ENCODE peak calls at places on chromosomes 3 and 15, in four cellular contexts. E, D, V and A are unnamed samples.

GRCh38 chr3:116129187-116129945 is 315.9 kb downstream of the LSAMP start:
- DNase-seq in E (no peak), D (no peak), V (no peak), A (no peak)

GRCh38 chr3:172640751-172641150 is 70.1 kb downstream of the NCEH1 start:
- DNase-seq in E (no peak), D (no peak), V (no peak), A (no peak)

GRCh38 chr3:38116471-38117162 is 20.3 kb downstream of the ACAA1 start:
- DNase-seq in E (no peak), D (no peak), V (peak), A (no peak)

GRCh38 chr15:85059734-85060133 is 78.1 kb downstream of the PDE8A start:
- DNase-seq in E (no peak), D (no peak), V (no peak), A (no peak)

GRCh38 chr3:93910085-93910484 is 63.6 kb downstream of the PROS1 start:
- DNase-seq in E (no peak), D (no peak), V (no peak), A (no peak)

GRCh38 chr3:24254649-24255048 is 240.0 kb downstream of the THRB start:
- DNase-seq in E (no peak), D (no peak), V (no peak), A (peak)

GRCh38 chr3:142077859-142078500 is 71.4 kb downstream of the TFDP2 start:
- DNase-seq in E (no peak), D (no peak), V (no peak), A (no peak)

GRCh38 chr3:186949281-186949982 is 19.1 kb downstream of the ST6GAL1 start:
- DNase-seq in E (no peak), D (no peak), V (peak), A (peak)

GRCh38 chr3:188197388-188197847 is 43.5 kb downstream of the LPP start:
- DNase-seq in E (no peak), D (no peak), V (no peak), A (no peak)

GRCh38 chr3:197023241-197023997 is 6.2 kb downstream of the MELTF start:
- DNase-seq in E (no peak), D (no peak), V (no peak), A (no peak)

GRCh38 chr3:127015282-127016042 is 32.5 kb downstream of the PLXNA1 start:
- DNase-seq in E (peak), D (no peak), V (peak), A (no peak)

GRCh38 chr3:77039606-77040553 is at the start of gene ROBO2:
- DNase-seq in E (no peak), D (no peak), V (peak), A (peak)

GRCh38 chr3:75048650-75049049 is 434.2 kb upstream of the CNTN3 start:
- DNase-seq in E (peak), D (no peak), V (no peak), A (peak)
- TF ChIP-seq MAFK in E (no peak), D (no peak), V (no peak), A (no peak)

GRCh38 chr3:50068134-50068533 is 20.6 kb upstream of the RBM5 start:
- DNase-seq in E (no peak), D (no peak), V (no peak), A (peak)
- TF ChIP-seq MAZ in E (no peak), D (no peak), V (no peak), A (no peak)

DNA sequence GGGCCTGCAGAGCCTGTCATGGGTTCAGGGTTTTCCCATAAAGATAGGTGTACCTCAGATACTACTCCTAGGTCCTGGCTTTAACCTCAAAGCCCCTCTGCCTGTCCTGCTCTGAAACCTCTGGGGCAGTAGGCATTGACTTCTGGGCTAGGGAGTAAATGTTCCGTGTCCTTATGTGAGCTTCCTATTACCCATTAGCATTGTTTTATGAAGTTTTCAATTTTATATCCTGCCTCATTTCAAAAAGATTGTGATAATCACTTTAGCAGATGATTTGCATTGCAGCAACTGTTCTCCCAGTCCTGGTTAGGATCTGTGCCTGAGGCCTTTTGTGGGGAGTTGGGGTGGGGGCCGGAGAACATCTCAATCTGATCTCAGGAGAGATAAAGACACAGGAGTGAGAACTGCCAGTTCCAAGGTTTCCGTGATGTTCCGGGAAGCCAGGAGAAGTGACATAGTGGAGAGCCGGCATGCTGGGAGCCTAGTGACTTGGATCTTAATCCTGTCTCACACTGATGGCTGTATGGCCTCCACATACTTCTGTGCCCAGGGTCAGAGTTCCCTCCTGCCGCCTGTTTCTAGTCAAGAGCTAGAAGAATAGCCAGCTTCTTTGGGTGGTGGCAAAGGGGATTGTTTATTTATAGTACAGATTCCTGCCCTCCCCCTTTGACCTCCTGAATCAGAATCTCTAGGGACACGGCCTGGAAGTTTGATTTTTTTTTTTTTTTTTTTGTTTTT is 10.6 kb downstream of the TPM1 start:
- DNase-seq in E (peak), D (peak), V (no peak), A (no peak)
- TF ChIP-seq MAFK in E (no peak), D (no peak), V (no peak), A (no peak)

GRCh38 chr15:48385031-48385430 is 53.8 kb downstream of the DUT start:
- DNase-seq in E (no peak), D (no peak), V (no peak), A (peak)
- TF ChIP-seq MAZ in E (no peak), D (no peak), V (no peak), A (no peak)

DNA sequence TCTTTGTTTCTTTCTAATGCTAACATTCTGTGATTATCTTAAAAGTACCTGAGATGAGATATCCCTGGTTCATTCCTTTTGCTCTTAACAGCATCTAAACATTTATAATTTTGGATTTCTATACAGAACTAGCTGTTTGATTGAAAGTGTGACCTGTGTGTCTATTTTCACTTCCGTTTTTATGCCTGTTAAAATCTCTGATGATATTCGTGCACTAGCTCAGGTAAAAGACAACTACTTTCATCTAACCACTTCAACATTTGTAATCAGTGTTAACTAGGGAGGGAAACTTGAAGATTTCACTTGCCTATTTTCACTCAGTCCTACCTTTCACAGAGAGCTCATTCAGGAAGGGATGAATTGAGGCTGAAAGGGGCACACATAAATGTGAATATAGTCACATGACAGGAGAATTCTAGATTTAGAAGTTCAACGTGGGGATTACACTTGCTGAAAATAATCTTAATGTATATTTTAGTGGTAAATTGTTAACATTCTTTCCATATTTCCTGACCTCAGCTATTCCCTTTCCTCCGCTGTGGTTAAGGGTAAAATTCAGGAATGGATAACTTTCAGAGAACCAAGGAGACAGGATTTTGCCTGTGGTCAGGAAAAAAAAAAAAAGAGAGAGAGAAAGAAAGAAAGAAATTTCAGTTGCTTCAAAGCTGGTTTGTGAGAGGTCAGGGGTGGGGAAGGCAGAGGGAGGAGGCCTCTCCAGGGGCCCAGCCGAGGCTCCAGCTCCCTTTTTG is 159.8 kb upstream of the TSC22D2 start:
- DNase-seq in E (no peak), D (no peak), V (no peak), A (peak)
- TF ChIP-seq MAFK in E (no peak), D (no peak), V (no peak), A (peak)

DNA sequence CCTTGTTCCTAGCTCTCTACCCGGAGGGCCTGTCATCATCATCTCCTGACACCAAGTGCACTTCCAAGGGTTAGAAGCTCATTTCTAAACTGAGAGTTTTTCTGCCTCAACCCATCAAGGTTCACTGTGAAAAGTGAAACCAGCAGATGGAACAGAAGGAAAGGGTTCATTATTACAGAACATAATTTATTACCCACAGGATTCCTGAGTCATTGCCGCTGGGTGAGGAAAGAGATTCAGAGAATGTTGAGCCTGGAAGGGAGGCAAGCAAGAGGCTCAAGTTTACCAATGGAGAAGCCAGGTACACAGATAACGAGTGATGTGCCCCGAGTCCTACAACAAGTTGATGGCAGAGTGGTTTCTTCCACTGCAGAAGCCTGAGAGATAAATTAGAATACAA is 80.6 kb upstream of the SETMAR start:
- DNase-seq in E (no peak), D (no peak), V (no peak), A (no peak)
- TF ChIP-seq MAZ in E (no peak), D (no peak), V (no peak), A (no peak)

GRCh38 chr3:147424325-147424910 is 15.3 kb downstream of the ZIC1 start:
- DNase-seq in E (no peak), D (no peak), V (no peak), A (no peak)

GRCh38 chr3:147423601-147424324 is 14.6 kb downstream of the ZIC1 start:
- DNase-seq in E (no peak), D (no peak), V (no peak), A (no peak)

GRCh38 chr3:147431746-147432145 is 22.6 kb downstream of the ZIC1 start:
- DNase-seq in E (no peak), D (no peak), V (no peak), A (no peak)

GRCh38 chr3:147427796-147428195 is 18.6 kb downstream of the ZIC1 start:
- DNase-seq in E (no peak), D (no peak), V (no peak), A (no peak)

GRCh38 chr3:147428396-147429153 is 19.4 kb downstream of the ZIC1 start:
- DNase-seq in E (no peak), D (no peak), V (no peak), A (no peak)
- TF ChIP-seq MAFK in E (no peak), D (no peak), V (no peak), A (no peak)

GRCh38 chr15:78037328-78037727 is 40.2 kb downstream of the TBC1D2B start:
- DNase-seq in E (no peak), D (no peak), V (no peak), A (no peak)

GRCh38 chr15:78035319-78035718 is 42.2 kb downstream of the TBC1D2B start:
- DNase-seq in E (no peak), D (no peak), V (no peak), A (no peak)

GRCh38 chr15:78034495-78035191 is 42.9 kb downstream of the TBC1D2B start:
- DNase-seq in E (no peak), D (no peak), V (no peak), A (peak)

GRCh38 chr15:78037779-78038305 is 39.7 kb downstream of the TBC1D2B start:
- DNase-seq in E (no peak), D (no peak), V (no peak), A (no peak)

GRCh38 chr15:78035861-78036476 is 41.5 kb downstream of the TBC1D2B start:
- DNase-seq in E (no peak), D (peak), V (no peak), A (no peak)
- TF ChIP-seq MAZ in E (no peak), D (no peak), V (no peak), A (no peak)

GRCh38 chr3:158532099-158532734 is 38.8 kb upstream of the MLF1 start:
- DNase-seq in E (peak), D (peak), V (peak), A (peak)
- TF ChIP-seq MAFK in E (no peak), D (no peak), V (no peak), A (no peak)

GRCh38 chr15:79400650-79401049 is 31.5 kb upstream of the MINAR1 start:
- DNase-seq in E (no peak), D (no peak), V (no peak), A (no peak)

GRCh38 chr15:79401301-79401700 is 30.8 kb upstream of the MINAR1 start:
- DNase-seq in E (no peak), D (no peak), V (no peak), A (no peak)

GRCh38 chr15:79403501-79403900 is 28.6 kb upstream of the MINAR1 start:
- DNase-seq in E (no peak), D (no peak), V (no peak), A (peak)

GRCh38 chr15:79399591-79399990 is 32.5 kb upstream of the MINAR1 start:
- DNase-seq in E (no peak), D (no peak), V (no peak), A (no peak)

DNA sequence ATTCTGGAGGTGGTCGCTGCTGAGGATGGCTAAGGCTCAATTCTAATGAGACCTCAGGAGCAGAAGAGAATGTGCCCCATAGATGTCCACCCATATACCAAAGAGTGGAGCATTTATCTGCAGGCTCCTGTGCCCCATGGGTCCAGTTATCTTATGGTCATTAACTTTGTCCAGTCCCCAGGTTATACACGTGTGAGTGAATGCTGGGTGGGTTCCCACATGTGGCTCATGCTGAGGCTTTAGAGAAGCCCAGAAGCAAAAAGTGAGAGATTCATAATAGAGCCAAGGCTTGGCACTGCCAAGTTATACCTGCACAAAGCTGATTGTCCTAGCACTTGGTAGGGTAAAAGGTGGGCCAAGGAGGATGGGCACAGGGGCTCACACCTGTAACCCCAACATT is 30.0 kb upstream of the MINAR1 start:
- DNase-seq in E (no peak), D (no peak), V (no peak), A (no peak)
- TF ChIP-seq MAZ in E (no peak), D (no peak), V (no peak), A (no peak)